ENCODE peak calls at places on chromosome 9, in eight cellular contexts. V, Y, E, W, S, Z, R and Q are unnamed samples. For H3K9me3, the result is how much of the 10 kb centered on the place peaks cover.

GRCh38 chr9:129632460-129632859 is 6.5 kb downstream of the NTMT1 start:
- DNase-seq in V (no peak), Y (peak), E (no peak), W (no peak), S (no peak), Z (no peak), R (no peak), Q (no peak)

GRCh38 chr9:84170521-84171141 is 169.9 kb downstream of the SLC28A3 start:
- DNase-seq in V (peak), Y (peak), E (no peak), W (peak), S (peak), Z (peak), R (peak), Q (peak)

GRCh38 chr9:88196456-88196855 is 58.2 kb upstream of the SPATA31C2 start:
- DNase-seq in V (no peak), Y (no peak), E (no peak), W (no peak), S (no peak), Z (no peak), R (no peak), Q (no peak)

GRCh38 chr9:76087978-76088377 is 197.5 kb downstream of the PCSK5 start:
- DNase-seq in V (no peak), Y (no peak), E (no peak), W (no peak), S (no peak), Z (no peak), R (no peak), Q (no peak)

GRCh38 chr9:81626511-81626910 is 62.8 kb downstream of the TLE1 start:
- DNase-seq in V (no peak), Y (peak), E (no peak), W (no peak), S (no peak), Z (no peak), R (no peak), Q (no peak)

GRCh38 chr9:124258765-124259272 is 1.1 kb downstream of the NEK6 start:
- DNase-seq in V (no peak), Y (peak), E (no peak), W (no peak), S (no peak), Z (no peak), R (no peak), Q (no peak)

GRCh38 chr9:122350577-122351355 is 20.1 kb upstream of the PTGS1 start:
- DNase-seq in V (peak), Y (peak), E (peak), W (peak), S (peak), Z (peak), R (peak), Q (peak)

GRCh38 chr9:124769451-124770358 is 1.4 kb downstream of the NR6A1 start:
- DNase-seq in V (peak), Y (no peak), E (no peak), W (no peak), S (no peak), Z (peak), R (peak), Q (peak)

GRCh38 chr9:35827486-35827885 is 1.0 kb downstream of the FAM221B start:
- DNase-seq in V (no peak), Y (peak), E (no peak), W (no peak), S (no peak), Z (no peak), R (no peak), Q (no peak)

GRCh38 chr9:133237271-133237731 is 28.3 kb upstream of the OBP2B start:
- DNase-seq in V (peak), Y (peak), E (no peak), W (no peak), S (peak), Z (no peak), R (no peak), Q (no peak)

GRCh38 chr9:2745560-2746380 is 28.5 kb downstream of the KCNV2 start:
- DNase-seq in V (no peak), Y (no peak), E (no peak), W (no peak), S (no peak), Z (no peak), R (no peak), Q (no peak)

GRCh38 chr9:2448193-2448738 is 173.3 kb upstream of the VLDLR start:
- DNase-seq in V (no peak), Y (no peak), E (no peak), W (no peak), S (no peak), Z (no peak), R (no peak), Q (no peak)

GRCh38 chr9:101449071-101449721 is 13.6 kb upstream of the ALDOB start:
- DNase-seq in V (peak), Y (peak), E (peak), W (peak), S (peak), Z (peak), R (peak), Q (peak)

GRCh38 chr9:113156880-113157279 is 6.1 kb downstream of the SLC31A2 start:
- DNase-seq in V (no peak), Y (no peak), E (no peak), W (no peak), S (no peak), Z (no peak), R (no peak), Q (no peak)

GRCh38 chr9:77433675-77434445 is 214.3 kb downstream of the GNA14 start:
- DNase-seq in V (peak), Y (peak), E (peak), W (peak), S (peak), Z (peak), R (peak), Q (peak)

GRCh38 chr9:98775831-98776441 is 20.4 kb downstream of the ANKS6 start:
- DNase-seq in V (no peak), Y (peak), E (peak), W (peak), S (no peak), Z (no peak), R (peak), Q (no peak)

GRCh38 chr9:96884443-96884842 is 30.1 kb upstream of the ZNF782 start:
- DNase-seq in V (no peak), Y (peak), E (no peak), W (no peak), S (no peak), Z (no peak), R (peak), Q (no peak)

GRCh38 chr9:87672586-87672985 is 53.3 kb upstream of the CTSL start:
- DNase-seq in V (no peak), Y (no peak), E (no peak), W (no peak), S (no peak), Z (no peak), R (no peak), Q (no peak)

GRCh38 chr9:77892171-77892570 is 139.4 kb downstream of the GNAQ start:
- DNase-seq in V (no peak), Y (no peak), E (no peak), W (no peak), S (no peak), Z (no peak), R (no peak), Q (no peak)

GRCh38 chr9:93096131-93096802 is at the start of gene CARD19:
- DNase-seq in V (peak), Y (peak), E (peak), W (peak), S (peak), Z (peak), R (peak), Q (peak)

GRCh38 chr9:115211413-115212204 is 93.7 kb upstream of the TNC start:
- DNase-seq in V (no peak), Y (peak), E (no peak), W (no peak), S (no peak), Z (no peak), R (no peak), Q (no peak)

GRCh38 chr9:70484232-70485130 is 70.0 kb upstream of the KLF9 start:
- DNase-seq in V (no peak), Y (peak), E (no peak), W (peak), S (peak), Z (no peak), R (peak), Q (no peak)

GRCh38 chr9:34600908-34601307 is 11.0 kb downstream of the RPP25L start:
- DNase-seq in V (no peak), Y (no peak), E (no peak), W (no peak), S (no peak), Z (no peak), R (no peak), Q (no peak)

GRCh38 chr9:70600479-70600878 is 186.0 kb upstream of the KLF9 start:
- DNase-seq in V (peak), Y (peak), E (no peak), W (no peak), S (peak), Z (no peak), R (no peak), Q (no peak)

GRCh38 chr9:113578877-113579269 is 115.3 kb downstream of the RGS3 start:
- DNase-seq in V (no peak), Y (peak), E (peak), W (no peak), S (no peak), Z (no peak), R (peak), Q (peak)

GRCh38 chr9:130872511-130872910 is 24.1 kb downstream of the QRFP start:
- DNase-seq in V (no peak), Y (no peak), E (no peak), W (no peak), S (no peak), Z (no peak), R (no peak), Q (peak)

GRCh38 chr9:78601957-78602565 is 305.1 kb downstream of the PSAT1 start:
- DNase-seq in V (no peak), Y (peak), E (no peak), W (peak), S (no peak), Z (no peak), R (no peak), Q (no peak)

GRCh38 chr9:93907551-93908199 is 47.5 kb downstream of the BARX1 start:
- DNase-seq in V (no peak), Y (no peak), E (no peak), W (peak), S (no peak), Z (no peak), R (no peak), Q (no peak)

GRCh38 chr9:35814106-35814840 is 569 bp downstream of the HINT2 start:
- DNase-seq in V (peak), Y (peak), E (no peak), W (peak), S (peak), Z (peak), R (peak), Q (peak)

GRCh38 chr9:126275386-126276001 is 51.1 kb upstream of the MVB12B start:
- DNase-seq in V (no peak), Y (no peak), E (no peak), W (peak), S (no peak), Z (no peak), R (no peak), Q (no peak)

GRCh38 chr9:128532581-128532980 is 19.8 kb upstream of the SPTAN1 start:
- DNase-seq in V (no peak), Y (no peak), E (no peak), W (no peak), S (no peak), Z (no peak), R (no peak), Q (no peak)

GRCh38 chr9:125906144-125906543 is 159.0 kb downstream of the PBX3 start:
- DNase-seq in V (no peak), Y (peak), E (no peak), W (no peak), S (no peak), Z (no peak), R (no peak), Q (no peak)

GRCh38 chr9:135714242-135715055 is 12.5 kb downstream of the KCNT1 start:
- DNase-seq in V (no peak), Y (no peak), E (no peak), W (peak), S (no peak), Z (no peak), R (no peak), Q (no peak)

GRCh38 chr9:138120511-138121437 is 243.2 kb downstream of the CACNA1B start:
- DNase-seq in V (no peak), Y (no peak), E (no peak), W (no peak), S (no peak), Z (no peak), R (no peak), Q (no peak)

GRCh38 chr9:138121438-138122050 is 244.0 kb downstream of the CACNA1B start:
- DNase-seq in V (no peak), Y (no peak), E (no peak), W (no peak), S (no peak), Z (no peak), R (no peak), Q (no peak)

GRCh38 chr9:138123086-138123485 is 245.5 kb downstream of the CACNA1B start:
- DNase-seq in V (no peak), Y (no peak), E (no peak), W (no peak), S (no peak), Z (no peak), R (no peak), Q (no peak)

GRCh38 chr9:138122676-138123075 is 245.1 kb downstream of the CACNA1B start:
- DNase-seq in V (no peak), Y (no peak), E (no peak), W (no peak), S (no peak), Z (no peak), R (no peak), Q (no peak)

DNA sequence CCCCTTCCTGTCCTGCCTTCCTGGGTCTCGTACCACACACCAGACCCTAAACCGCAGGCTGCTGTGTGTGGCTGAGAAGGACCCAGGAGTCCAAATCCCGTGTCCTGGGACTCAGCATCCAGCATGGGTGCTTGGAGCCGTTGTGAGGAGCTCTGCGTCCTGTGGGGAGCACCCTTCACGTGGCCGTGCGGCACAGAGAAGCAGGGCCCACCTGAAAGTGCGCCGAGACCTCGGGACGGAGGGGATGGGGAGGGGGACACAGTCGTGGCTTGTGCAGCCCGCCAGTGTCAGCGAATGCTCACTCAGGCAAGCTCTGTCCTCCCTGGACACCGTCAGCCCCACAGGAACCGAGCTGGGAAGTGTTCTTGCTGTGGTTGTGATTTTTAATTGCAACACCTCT is 244.6 kb downstream of the CACNA1B start:
- DNase-seq in V (no peak), Y (no peak), E (no peak), W (no peak), S (no peak), Z (no peak), R (no peak), Q (no peak)
- H3K9me3 ChIP-seq in V (under half), Y (under half), E (under half), W (under half), S (under half), Z (under half), R (under half), Q (under half)

DNA sequence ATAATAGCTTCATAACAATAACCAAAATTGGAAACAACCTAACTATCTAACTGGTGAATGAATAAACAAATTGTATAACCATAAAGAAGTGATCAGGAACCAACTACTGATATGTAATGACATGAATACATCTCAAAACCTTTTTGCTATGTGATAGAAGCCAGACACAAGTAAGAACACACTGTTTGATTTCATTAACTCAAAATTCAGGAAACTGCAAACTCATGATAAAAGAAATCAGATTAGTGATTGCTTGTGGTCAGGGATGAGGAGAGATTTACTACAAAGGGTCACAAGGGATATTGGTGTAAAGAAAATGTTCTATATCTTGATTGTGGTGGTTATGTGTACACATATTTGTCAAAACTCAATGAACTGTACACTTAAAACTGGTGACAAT is 22.6 kb upstream of the BRINP1 start:
- DNase-seq in V (no peak), Y (no peak), E (no peak), W (no peak), S (no peak), Z (no peak), R (no peak), Q (no peak)
- H3K9me3 ChIP-seq in V (under half), Y (under half), E (under half), W (under half), S (under half), Z (under half), R (under half), Q (under half)

DNA sequence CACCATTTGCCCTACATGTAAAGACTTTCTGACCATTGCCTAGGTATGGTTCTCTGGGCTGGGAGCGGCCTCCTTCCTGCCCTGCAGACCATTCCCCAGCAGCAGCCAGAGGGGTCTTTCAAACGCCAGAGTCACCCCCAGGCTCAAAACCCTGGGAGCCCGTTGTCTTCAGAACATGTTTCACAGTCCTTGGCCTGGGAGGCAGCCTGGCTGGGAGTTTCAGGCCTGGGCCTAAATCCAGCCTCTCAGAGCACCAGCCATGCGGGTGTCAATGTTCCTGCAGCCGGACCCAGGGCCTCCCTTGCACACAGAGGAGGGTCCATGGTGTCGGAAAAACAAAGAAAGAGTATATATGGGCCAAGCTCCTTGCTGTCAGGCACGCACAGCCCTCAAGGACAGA is 145.2 kb upstream of the FOXD4L5 start:
- DNase-seq in V (no peak), Y (no peak), E (no peak), W (no peak), S (no peak), Z (no peak), R (no peak), Q (no peak)
- H3K9me3 ChIP-seq in V (under half), Y (under half), E (under half), W (under half), S (under half), Z (under half), R (under half), Q (under half)

GRCh38 chr9:972512-973294 is 3.8 kb upstream of the DMRT3 start:
- DNase-seq in V (no peak), Y (no peak), E (no peak), W (no peak), S (no peak), Z (no peak), R (no peak), Q (no peak)
- H3K9me3 ChIP-seq in V (under half), Y (under half), E (under half), W (under half), S (under half), Z (under half), R (under half), Q (under half)

GRCh38 chr9:108696156-108696555 is 159.6 kb downstream of the ACTL7B start:
- DNase-seq in V (no peak), Y (no peak), E (no peak), W (no peak), S (no peak), Z (no peak), R (no peak), Q (no peak)

GRCh38 chr9:108691614-108692013 is 164.2 kb downstream of the ACTL7B start:
- DNase-seq in V (no peak), Y (no peak), E (no peak), W (no peak), S (no peak), Z (no peak), R (no peak), Q (no peak)

GRCh38 chr9:108698801-108699200 is 157.0 kb downstream of the ACTL7B start:
- DNase-seq in V (no peak), Y (no peak), E (no peak), W (no peak), S (no peak), Z (no peak), R (no peak), Q (no peak)

GRCh38 chr9:108694191-108694590 is 161.6 kb downstream of the ACTL7B start:
- DNase-seq in V (no peak), Y (no peak), E (no peak), W (no peak), S (no peak), Z (no peak), R (no peak), Q (no peak)
- H3K9me3 ChIP-seq in V (under half), Y (under half), E (under half), W (under half), S (under half), Z (under half), R (under half), Q (under half)

DNA sequence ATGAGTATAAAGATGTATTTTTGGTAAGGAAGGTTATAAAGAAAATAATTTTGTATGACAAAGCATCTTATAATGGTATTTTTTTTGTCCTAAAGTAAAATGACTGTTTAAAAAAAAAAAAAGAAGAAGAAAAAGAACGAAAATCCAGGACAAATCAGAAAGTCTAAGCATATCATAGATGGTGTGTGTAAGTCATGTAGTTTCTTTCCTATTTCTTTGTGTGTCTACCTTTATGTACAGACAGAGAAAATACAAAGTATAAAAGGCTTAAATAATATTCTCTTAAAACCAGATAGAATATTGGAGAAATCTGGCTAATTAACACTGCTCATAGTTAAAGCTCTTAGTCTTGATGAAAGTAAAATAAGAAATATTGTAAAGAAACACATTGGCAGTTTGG is 7.7 kb downstream of the RIGI start:
- DNase-seq in V (no peak), Y (no peak), E (no peak), W (no peak), S (no peak), Z (no peak), R (no peak), Q (no peak)
- H3K9me3 ChIP-seq in V (under half), Y (under half), E (under half), W (under half), S (under half), Z (under half), R (under half), Q (under half)

GRCh38 chr9:8251566-8251965 is 452.0 kb upstream of the DMAC1 start:
- DNase-seq in V (no peak), Y (no peak), E (no peak), W (no peak), S (no peak), Z (no peak), R (no peak), Q (no peak)

GRCh38 chr9:8256880-8257279 is 457.3 kb upstream of the DMAC1 start:
- DNase-seq in V (no peak), Y (no peak), E (no peak), W (no peak), S (no peak), Z (no peak), R (no peak), Q (no peak)

GRCh38 chr9:8255852-8256251 is 456.3 kb upstream of the DMAC1 start:
- DNase-seq in V (no peak), Y (no peak), E (no peak), W (no peak), S (no peak), Z (no peak), R (no peak), Q (no peak)

GRCh38 chr9:8259028-8259427 is 459.4 kb upstream of the DMAC1 start:
- DNase-seq in V (no peak), Y (no peak), E (no peak), W (no peak), S (no peak), Z (no peak), R (no peak), Q (no peak)

DNA sequence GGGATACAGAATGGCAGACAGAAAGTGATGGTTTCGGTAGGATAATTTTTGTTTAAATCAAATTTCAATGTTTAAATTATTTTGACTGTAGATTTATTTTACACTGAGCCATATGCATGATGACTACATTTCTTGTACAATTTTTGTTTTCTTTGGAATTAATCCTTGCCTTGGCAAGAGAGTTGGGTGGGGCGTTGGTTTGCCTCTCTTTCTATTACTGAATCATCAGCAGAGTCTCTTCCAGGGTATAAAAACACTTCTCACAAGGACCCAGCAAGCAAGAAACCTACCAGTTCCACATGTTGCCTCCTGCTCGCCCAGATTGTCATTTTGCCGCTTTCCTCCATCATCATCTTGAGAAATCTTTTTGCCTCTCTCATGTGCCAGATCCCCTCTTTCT is 454.9 kb upstream of the DMAC1 start:
- DNase-seq in V (no peak), Y (peak), E (no peak), W (no peak), S (no peak), Z (no peak), R (no peak), Q (no peak)
- H3K9me3 ChIP-seq in V (under half), Y (under half), E (under half), W (under half), S (under half), Z (under half), R (under half), Q (under half)

GRCh38 chr9:90132866-90133265 is 509.8 kb downstream of the DIRAS2 start:
- DNase-seq in V (no peak), Y (no peak), E (no peak), W (no peak), S (no peak), Z (no peak), R (no peak), Q (no peak)
- H3K9me3 ChIP-seq in V (under half), Y (under half), E (under half), W (under half), S (under half), Z (under half), R (under half), Q (under half)